ENCODE peak calls at places on chromosomes 4 and X, in five cellular contexts. One of them, this sample, is unnamed.

GRCh38 chrX:151970661-151971060 is 3.8 kb downstream of the GABRE start:
- DNase-seq in left ventricle myocardium inferior: peak; percentile 75
- DNase-seq in K562: no peak
- DNase-seq in aorta: peak; percentile 86
- DNase-seq in heart left ventricle: peak; percentile 56
- DNase-seq in this sample: peak; percentile 69

GRCh38 chr4:38931125-38931524 is 63.5 kb downstream of the FAM114A1 start:
- DNase-seq in heart left ventricle: no peak
- DNase-seq in aorta: no peak
- DNase-seq in left ventricle myocardium inferior: no peak
- DNase-seq in K562: no peak
- DNase-seq in this sample: no peak

GRCh38 chr4:186900232-186900900 is 176.7 kb upstream of the FAT1 start:
- DNase-seq in aorta: no peak
- DNase-seq in K562: no peak
- DNase-seq in heart left ventricle: no peak
- DNase-seq in left ventricle myocardium inferior: no peak
- DNase-seq in this sample: no peak

GRCh38 chr4:139207873-139208403 is 30.9 kb upstream of the ELF2 start:
- DNase-seq in aorta: no peak
- DNase-seq in heart left ventricle: no peak
- DNase-seq in K562: no peak
- DNase-seq in left ventricle myocardium inferior: no peak
- DNase-seq in this sample: peak; percentile 29

GRCh38 chr4:22389240-22389871 is 126.5 kb downstream of the ADGRA3 start:
- DNase-seq in aorta: peak; percentile 46
- DNase-seq in K562: peak; percentile 37
- DNase-seq in left ventricle myocardium inferior: no peak
- DNase-seq in heart left ventricle: peak; percentile 22
- DNase-seq in this sample: peak; percentile 61

GRCh38 chr4:101019941-101020401 is 327.4 kb downstream of the PPP3CA start:
- DNase-seq in aorta: no peak
- DNase-seq in K562: no peak
- DNase-seq in heart left ventricle: no peak
- DNase-seq in left ventricle myocardium inferior: no peak
- DNase-seq in this sample: no peak

GRCh38 chrX:115531818-115532403 is 29.1 kb upstream of the PLS3 start:
- DNase-seq in heart left ventricle: no peak
- DNase-seq in left ventricle myocardium inferior: no peak
- DNase-seq in K562: no peak
- DNase-seq in aorta: no peak
- DNase-seq in this sample: no peak

GRCh38 chr4:166622425-166622977 is 611.8 kb downstream of the SPOCK3 start:
- DNase-seq in aorta: no peak
- DNase-seq in left ventricle myocardium inferior: no peak
- DNase-seq in K562: no peak
- DNase-seq in heart left ventricle: no peak
- DNase-seq in this sample: no peak

GRCh38 chrX:34365482-34365881 is 233.4 kb upstream of the FAM47A start:
- DNase-seq in heart left ventricle: no peak
- DNase-seq in K562: no peak
- DNase-seq in aorta: no peak
- DNase-seq in left ventricle myocardium inferior: no peak
- DNase-seq in this sample: no peak

GRCh38 chrX:120372667-120373370 is 10.9 kb downstream of the ATP1B4 start:
- DNase-seq in heart left ventricle: no peak
- DNase-seq in K562: no peak
- DNase-seq in aorta: no peak
- DNase-seq in left ventricle myocardium inferior: no peak
- DNase-seq in this sample: no peak

GRCh38 chr4:83708500-83709175 is 172.7 kb downstream of the GPAT3 start:
- DNase-seq in aorta: no peak
- DNase-seq in left ventricle myocardium inferior: no peak
- DNase-seq in K562: no peak
- DNase-seq in heart left ventricle: no peak
- DNase-seq in this sample: no peak

GRCh38 chrX:67546496-67547423 is 2.9 kb downstream of the AR start:
- DNase-seq in aorta: no peak
- DNase-seq in K562: no peak
- DNase-seq in heart left ventricle: no peak
- DNase-seq in left ventricle myocardium inferior: no peak
- DNase-seq in this sample: peak; percentile 21

GRCh38 chrX:153226344-153227190 is 47.5 kb downstream of the MAGEA1 start:
- DNase-seq in left ventricle myocardium inferior: no peak
- DNase-seq in aorta: peak; percentile 41
- DNase-seq in heart left ventricle: no peak
- DNase-seq in K562: peak; percentile 94
- DNase-seq in this sample: peak; percentile 24

GRCh38 chr4:74608151-74608949 is 163.4 kb downstream of the AREG start:
- DNase-seq in heart left ventricle: no peak
- DNase-seq in K562: no peak
- DNase-seq in aorta: no peak
- DNase-seq in left ventricle myocardium inferior: no peak
- DNase-seq in this sample: no peak

GRCh38 chrX:53089224-53089842 is 4.6 kb upstream of the KANTR start:
- DNase-seq in aorta: no peak
- DNase-seq in K562: peak; percentile 42
- DNase-seq in heart left ventricle: peak; percentile 43
- DNase-seq in left ventricle myocardium inferior: peak; percentile 29
- DNase-seq in this sample: peak; percentile 56

GRCh38 chr4:119729815-119730643 is 101.4 kb upstream of the PDE5A start:
- DNase-seq in left ventricle myocardium inferior: no peak
- DNase-seq in K562: no peak
- DNase-seq in heart left ventricle: peak; percentile 54
- DNase-seq in aorta: peak; percentile 75
- DNase-seq in this sample: peak; percentile 21

GRCh38 chr4:155809835-155810234 is 51.0 kb downstream of the GUCY1B1 start:
- DNase-seq in K562: peak; percentile 10
- DNase-seq in aorta: no peak
- DNase-seq in heart left ventricle: no peak
- DNase-seq in left ventricle myocardium inferior: no peak
- DNase-seq in this sample: no peak

GRCh38 chr4:48483006-48483776 is at the start of gene SLC10A4:
- DNase-seq in left ventricle myocardium inferior: no peak
- DNase-seq in K562: peak; percentile 85
- DNase-seq in aorta: no peak
- DNase-seq in heart left ventricle: no peak
- DNase-seq in this sample: no peak

GRCh38 chr4:79209822-79210635 is 115.8 kb downstream of the NAA11 start:
- DNase-seq in left ventricle myocardium inferior: no peak
- DNase-seq in aorta: no peak
- DNase-seq in heart left ventricle: no peak
- DNase-seq in K562: peak; percentile 31
- DNase-seq in this sample: no peak

GRCh38 chr4:126702747-126703146 is 930.0 kb upstream of the INTU start:
- DNase-seq in aorta: no peak
- DNase-seq in heart left ventricle: no peak
- DNase-seq in K562: no peak
- DNase-seq in left ventricle myocardium inferior: no peak
- DNase-seq in this sample: no peak

GRCh38 chr4:92014060-92014459 is 289.7 kb upstream of the GRID2 start:
- DNase-seq in aorta: no peak
- DNase-seq in left ventricle myocardium inferior: no peak
- DNase-seq in heart left ventricle: no peak
- DNase-seq in K562: no peak
- DNase-seq in this sample: no peak

GRCh38 chrX:140766024-140766611 is 56.6 kb downstream of the LINC00632 start:
- DNase-seq in K562: peak; percentile 28
- DNase-seq in aorta: peak; percentile 58
- DNase-seq in left ventricle myocardium inferior: no peak
- DNase-seq in heart left ventricle: peak; percentile 16
- DNase-seq in this sample: peak; percentile 34

GRCh38 chr4:145496292-145496691 is 14.6 kb downstream of the SMAD1 start:
- DNase-seq in aorta: no peak
- DNase-seq in left ventricle myocardium inferior: no peak
- DNase-seq in heart left ventricle: no peak
- DNase-seq in K562: no peak
- DNase-seq in this sample: no peak

GRCh38 chr4:176778063-176778462 is 14.7 kb downstream of the VEGFC start:
- DNase-seq in left ventricle myocardium inferior: no peak
- DNase-seq in heart left ventricle: no peak
- DNase-seq in aorta: no peak
- DNase-seq in K562: no peak
- DNase-seq in this sample: no peak

GRCh38 chr4:1500966-1501753 is 94.9 kb upstream of the NKX1-1 start:
- DNase-seq in left ventricle myocardium inferior: no peak
- DNase-seq in heart left ventricle: no peak
- DNase-seq in K562: no peak
- DNase-seq in aorta: no peak
- DNase-seq in this sample: peak; percentile 6

GRCh38 chr4:110049951-110050925 is 137.6 kb downstream of the EGF start:
- DNase-seq in left ventricle myocardium inferior: no peak
- DNase-seq in aorta: no peak
- DNase-seq in K562: peak; percentile 62
- DNase-seq in heart left ventricle: no peak
- DNase-seq in this sample: peak; percentile 42

GRCh38 chrX:129665916-129666644 is 11.3 kb upstream of the APLN start:
- DNase-seq in heart left ventricle: no peak
- DNase-seq in aorta: peak; percentile 60
- DNase-seq in K562: no peak
- DNase-seq in left ventricle myocardium inferior: no peak
- DNase-seq in this sample: no peak

GRCh38 chr4:138864961-138865720 is 150.4 kb upstream of the NOCT start:
- DNase-seq in K562: no peak
- DNase-seq in aorta: no peak
- DNase-seq in left ventricle myocardium inferior: no peak
- DNase-seq in heart left ventricle: no peak
- DNase-seq in this sample: no peak

GRCh38 chrX:91108761-91109160 is 325.9 kb upstream of the PABPC5 start:
- DNase-seq in K562: no peak
- DNase-seq in aorta: no peak
- DNase-seq in heart left ventricle: no peak
- DNase-seq in left ventricle myocardium inferior: no peak
- DNase-seq in this sample: no peak

GRCh38 chr4:16750216-16750615 is 148.2 kb downstream of the LDB2 start:
- DNase-seq in left ventricle myocardium inferior: no peak
- DNase-seq in aorta: no peak
- DNase-seq in heart left ventricle: no peak
- DNase-seq in K562: no peak
- DNase-seq in this sample: no peak

GRCh38 chr4:173571620-173572019 is 41.6 kb upstream of the HAND2 start:
- DNase-seq in aorta: no peak
- DNase-seq in left ventricle myocardium inferior: no peak
- DNase-seq in heart left ventricle: no peak
- DNase-seq in K562: no peak
- DNase-seq in this sample: no peak

DNA sequence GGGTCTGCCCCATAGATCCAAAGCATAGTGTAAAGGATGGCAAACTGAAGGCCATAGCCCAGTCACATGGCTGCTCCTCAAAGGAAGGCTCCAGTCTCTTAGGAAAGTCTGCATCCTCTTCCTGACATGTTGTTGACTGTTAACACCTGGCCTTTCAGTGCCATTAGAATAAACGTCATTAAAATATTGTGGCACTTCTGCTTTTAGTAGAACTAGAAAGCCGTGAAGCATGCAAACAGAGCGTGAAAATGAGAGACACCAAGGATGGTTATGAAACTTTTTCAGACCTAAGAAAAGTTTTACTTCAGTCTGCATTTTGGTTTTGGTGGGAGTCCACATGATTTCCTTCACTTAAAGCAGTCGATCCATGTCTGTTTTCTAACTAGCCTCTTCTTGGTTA is 41.1 kb upstream of the AFF2 start:
- DNase-seq in aorta: no peak
- DNase-seq in K562: no peak
- DNase-seq in heart left ventricle: no peak
- DNase-seq in left ventricle myocardium inferior: no peak
- DNase-seq in this sample: no peak
- H3K4me1 ChIP-seq in aorta: no peaks in the 10 kb centered on the region
- H3K4me1 ChIP-seq in K562: no peaks in the 10 kb centered on the region
- H3K4me1 ChIP-seq in heart left ventricle: no peaks in the 10 kb centered on the region
- H3K4me1 ChIP-seq in left ventricle myocardium inferior: no peaks in the 10 kb centered on the region
- H3K4me1 ChIP-seq in this sample: no peaks in the 10 kb centered on the region

DNA sequence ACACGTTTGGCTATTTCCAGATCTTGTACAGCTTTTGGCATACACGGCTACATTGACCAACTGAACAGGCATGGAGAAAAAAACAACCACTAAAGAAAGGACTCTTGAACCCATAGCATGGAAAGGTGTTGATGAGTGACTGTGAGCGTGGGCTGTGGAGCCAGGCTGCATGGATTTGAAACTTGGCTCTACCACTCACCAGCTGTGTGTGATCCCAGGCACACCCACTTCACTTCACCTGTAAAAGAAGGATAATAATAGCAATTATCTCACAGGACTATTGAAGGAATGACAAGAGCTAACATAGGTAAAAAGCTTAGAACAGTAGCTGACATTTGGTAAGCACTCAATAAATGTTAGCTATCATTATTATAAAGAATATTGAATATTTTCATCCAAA is 301.7 kb upstream of the CPEB2 start:
- DNase-seq in aorta: no peak
- DNase-seq in K562: no peak
- DNase-seq in heart left ventricle: no peak
- DNase-seq in left ventricle myocardium inferior: no peak
- DNase-seq in this sample: no peak
- H3K4me1 ChIP-seq in aorta: no peaks in the 10 kb centered on the region
- H3K4me1 ChIP-seq in K562: no peaks in the 10 kb centered on the region
- H3K4me1 ChIP-seq in heart left ventricle: no peaks in the 10 kb centered on the region
- H3K4me1 ChIP-seq in left ventricle myocardium inferior: peaks cover 14% of the 10 kb centered on the region
- H3K4me1 ChIP-seq in this sample: no peaks in the 10 kb centered on the region

DNA sequence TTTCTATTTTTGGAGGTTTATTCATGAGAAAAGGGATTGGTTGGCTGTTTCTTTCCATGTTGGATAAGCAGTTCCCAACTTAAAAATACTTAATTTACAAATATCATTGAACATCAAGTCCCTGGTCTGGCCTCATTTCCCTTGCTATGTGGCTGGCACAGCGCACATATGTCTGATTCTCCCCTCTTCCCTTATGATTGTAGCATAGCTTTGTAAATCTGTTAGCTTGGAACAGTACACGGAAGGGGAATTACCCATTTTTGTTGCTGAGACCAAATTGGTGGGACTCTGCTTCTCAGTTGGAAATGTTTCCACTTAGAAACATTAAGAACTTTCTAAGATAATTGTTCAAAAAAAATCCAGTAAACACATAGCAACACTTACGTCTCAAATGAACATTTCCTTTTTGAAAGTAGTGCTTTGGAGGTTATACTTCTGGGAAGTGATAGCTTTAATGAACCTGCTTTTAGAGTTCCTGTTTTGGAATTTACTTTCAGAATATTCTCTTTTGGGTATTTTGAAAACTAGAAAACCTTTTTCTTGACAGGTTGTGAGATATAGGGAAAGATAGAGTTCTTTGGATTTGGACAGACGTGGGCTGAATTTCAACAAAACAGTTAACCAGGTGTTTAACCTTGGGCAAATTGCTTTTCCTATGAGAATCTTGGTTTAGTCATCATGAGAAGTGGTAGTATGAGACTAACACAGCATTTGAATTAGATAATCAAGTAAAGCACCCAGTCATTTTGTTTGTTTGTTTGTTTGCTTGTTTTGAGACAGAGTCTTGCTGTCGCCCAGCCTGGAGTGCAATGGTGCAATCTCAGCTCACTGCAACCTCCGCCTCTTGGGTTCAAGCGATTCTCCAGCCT is 47.3 kb downstream of the STIM2 start:
- DNase-seq in K562: no peak
- DNase-seq in heart left ventricle: no peak
- DNase-seq in aorta: no peak
- DNase-seq in left ventricle myocardium inferior: no peak
- DNase-seq in this sample: no peak
- H3K4me1 ChIP-seq in K562: no peaks in the 10 kb centered on the region
- H3K4me1 ChIP-seq in heart left ventricle: peaks cover 5% of the 10 kb centered on the region
- H3K4me1 ChIP-seq in aorta: peaks cover 1% of the 10 kb centered on the region
- H3K4me1 ChIP-seq in left ventricle myocardium inferior: peaks cover 27% of the 10 kb centered on the region
- H3K4me1 ChIP-seq in this sample: no peaks in the 10 kb centered on the region

GRCh38 chrX:104316739-104317138 is 62.0 kb upstream of the ESX1 start:
- DNase-seq in left ventricle myocardium inferior: no peak
- DNase-seq in aorta: no peak
- DNase-seq in heart left ventricle: no peak
- DNase-seq in K562: no peak
- DNase-seq in this sample: no peak
- H3K4me1 ChIP-seq in left ventricle myocardium inferior: no peaks in the 10 kb centered on the region
- H3K4me1 ChIP-seq in aorta: no peaks in the 10 kb centered on the region
- H3K4me1 ChIP-seq in heart left ventricle: no peaks in the 10 kb centered on the region
- H3K4me1 ChIP-seq in K562: no peaks in the 10 kb centered on the region
- H3K4me1 ChIP-seq in this sample: no peaks in the 10 kb centered on the region